ENCODE peak calls at places on chromosomes 12 and 14, in four cellular contexts. One of them, this sample, is unnamed.

GRCh38 chr14:63895510-63895909 is 42.7 kb downstream of the SYNE2 start:
- DNase-seq in K562: no peak
- DNase-seq in HCT116: no peak
- DNase-seq in HepG2: no peak
- DNase-seq in this sample: no peak

GRCh38 chr12:123754041-123754757 is 7.9 kb upstream of the DNAH10 start:
- DNase-seq in K562: no peak
- DNase-seq in HCT116: no peak
- DNase-seq in HepG2: no peak
- DNase-seq in this sample: no peak

GRCh38 chr14:59768855-59769254 is 101.7 kb downstream of the RTN1 start:
- DNase-seq in K562: no peak
- DNase-seq in HCT116: no peak
- DNase-seq in HepG2: no peak
- DNase-seq in this sample: no peak

GRCh38 chr12:26011099-26011498 is 52.6 kb downstream of the RASSF8 start:
- DNase-seq in K562: no peak
- DNase-seq in HCT116: no peak
- DNase-seq in HepG2: no peak
- DNase-seq in this sample: no peak

GRCh38 chr12:130147875-130148596 is 14.2 kb upstream of the FZD10 start:
- DNase-seq in K562: no peak
- DNase-seq in HCT116: no peak
- DNase-seq in HepG2: no peak
- DNase-seq in this sample: no peak

GRCh38 chr12:92989715-92990484 is 60.8 kb upstream of the EEA1 start:
- DNase-seq in K562: no peak
- DNase-seq in HCT116: no peak
- DNase-seq in HepG2: peak; percentile 66
- DNase-seq in this sample: no peak

GRCh38 chr14:75049731-75050201 is 1.5 kb downstream of the MLH3 start:
- DNase-seq in K562: no peak
- DNase-seq in HCT116: no peak
- DNase-seq in HepG2: no peak
- DNase-seq in this sample: no peak

GRCh38 chr14:79989990-79990389 is 221.3 kb downstream of the DIO2 start:
- DNase-seq in K562: no peak
- DNase-seq in HCT116: no peak
- DNase-seq in HepG2: no peak
- DNase-seq in this sample: no peak

GRCh38 chr14:68790656-68791077 is 2.2 kb downstream of the ZFP36L1 start:
- DNase-seq in K562: no peak
- DNase-seq in HCT116: no peak
- DNase-seq in HepG2: no peak
- DNase-seq in this sample: no peak

GRCh38 chr12:51124504-51124903 is 41.1 kb upstream of the CSRNP2 start:
- DNase-seq in K562: no peak
- DNase-seq in HCT116: no peak
- DNase-seq in HepG2: no peak
- DNase-seq in this sample: no peak

GRCh38 chr14:61621444-61621843 is 73.9 kb upstream of the HIF1A start:
- DNase-seq in K562: no peak
- DNase-seq in HCT116: no peak
- DNase-seq in HepG2: no peak
- DNase-seq in this sample: no peak

GRCh38 chr12:6547987-6548386 is 7.9 kb downstream of the IFFO1 start:
- DNase-seq in K562: no peak
- DNase-seq in HCT116: no peak
- DNase-seq in HepG2: no peak
- DNase-seq in this sample: no peak
- TF ChIP-seq RAD21 in K562: no peak
- TF ChIP-seq RAD21 in HCT116: no peak
- TF ChIP-seq RAD21 in HepG2: no peak
- TF ChIP-seq RAD21 in this sample: no peak

GRCh38 chr12:21264232-21264631 is 70.5 kb downstream of the SLCO1A2 start:
- DNase-seq in K562: no peak
- DNase-seq in HCT116: no peak
- DNase-seq in HepG2: no peak
- DNase-seq in this sample: no peak
- TF ChIP-seq ELF1 in K562: no peak
- TF ChIP-seq ELF1 in HCT116: no peak
- TF ChIP-seq ELF1 in HepG2: no peak
- TF ChIP-seq ELF1 in this sample: no peak

GRCh38 chr12:3138896-3139590 is 61.9 kb downstream of the TSPAN9 start:
- DNase-seq in K562: no peak
- DNase-seq in HCT116: no peak
- DNase-seq in HepG2: no peak
- DNase-seq in this sample: no peak
- TF ChIP-seq RAD21 in K562: no peak
- TF ChIP-seq RAD21 in HCT116: no peak
- TF ChIP-seq RAD21 in HepG2: no peak
- TF ChIP-seq RAD21 in this sample: no peak

DNA sequence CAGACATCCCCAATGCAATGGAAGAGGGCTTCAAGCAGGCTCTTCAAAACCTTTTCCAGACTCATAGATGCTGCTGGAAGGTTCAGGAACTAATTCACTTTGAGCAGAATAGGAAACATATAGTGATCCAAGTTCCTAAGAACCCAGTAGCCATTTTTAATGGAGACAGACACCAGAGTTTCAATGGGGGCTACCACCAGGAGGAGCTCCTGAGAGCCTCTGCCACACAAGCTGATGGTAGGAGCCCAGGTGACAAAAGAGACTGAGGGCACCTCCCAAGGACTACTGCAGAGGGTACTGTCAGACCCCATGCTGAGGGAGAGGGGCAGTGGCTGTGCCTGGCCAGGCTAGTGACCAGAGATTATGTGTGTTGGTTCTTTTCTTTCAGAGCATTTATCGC is 45.9 kb downstream of the IFNG start:
- DNase-seq in K562: peak; percentile 18
- DNase-seq in HCT116: peak; percentile 22
- DNase-seq in HepG2: no peak
- DNase-seq in this sample: no peak
- TF ChIP-seq ELF1 in K562: no peak
- TF ChIP-seq ELF1 in HCT116: no peak
- TF ChIP-seq ELF1 in HepG2: no peak
- TF ChIP-seq ELF1 in this sample: no peak

DNA sequence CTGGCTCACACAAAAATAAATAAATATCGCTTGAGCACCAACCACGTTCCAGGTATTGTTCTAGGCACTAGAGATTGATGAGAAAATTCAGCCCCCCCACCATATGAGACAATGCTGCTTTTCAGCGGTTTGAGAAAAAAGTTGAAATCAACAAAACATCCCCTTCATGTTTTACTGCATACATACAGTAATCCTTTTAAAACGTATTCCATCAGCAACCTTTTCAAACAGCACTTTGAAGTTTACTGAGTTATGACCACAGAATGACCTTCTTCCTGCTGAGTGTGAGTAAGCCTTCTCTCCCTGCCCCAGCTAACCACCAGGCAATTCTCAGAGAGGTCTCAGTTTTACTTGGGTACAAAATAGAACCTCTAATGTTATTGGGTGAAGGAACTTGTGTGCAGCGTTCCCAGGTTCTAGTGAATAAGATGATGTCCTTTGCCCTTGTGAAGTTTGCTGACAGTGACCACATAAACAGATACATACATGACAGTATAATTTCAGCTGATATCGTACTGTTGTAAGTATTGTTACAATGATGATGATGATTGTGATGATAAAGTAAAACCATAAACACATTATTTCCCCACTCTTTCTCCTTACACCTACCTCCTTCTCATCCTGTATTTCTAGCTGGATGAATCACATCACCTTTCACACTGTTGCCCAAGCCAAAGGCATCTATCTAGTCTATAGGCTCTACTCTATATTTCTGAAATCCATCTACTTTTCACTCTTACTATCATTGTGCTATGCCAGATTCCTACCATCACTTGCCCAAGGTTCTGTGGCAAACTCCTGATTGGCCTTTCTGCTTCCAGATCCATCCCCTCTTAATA is 124.4 kb upstream of the KRR1 start:
- DNase-seq in K562: peak; percentile 28
- DNase-seq in HCT116: peak; percentile 99
- DNase-seq in HepG2: peak; percentile 97
- DNase-seq in this sample: no peak
- TF ChIP-seq RAD21 in K562: no peak
- TF ChIP-seq RAD21 in HCT116: peak; percentile 48
- TF ChIP-seq RAD21 in HepG2: no peak
- TF ChIP-seq RAD21 in this sample: no peak

DNA sequence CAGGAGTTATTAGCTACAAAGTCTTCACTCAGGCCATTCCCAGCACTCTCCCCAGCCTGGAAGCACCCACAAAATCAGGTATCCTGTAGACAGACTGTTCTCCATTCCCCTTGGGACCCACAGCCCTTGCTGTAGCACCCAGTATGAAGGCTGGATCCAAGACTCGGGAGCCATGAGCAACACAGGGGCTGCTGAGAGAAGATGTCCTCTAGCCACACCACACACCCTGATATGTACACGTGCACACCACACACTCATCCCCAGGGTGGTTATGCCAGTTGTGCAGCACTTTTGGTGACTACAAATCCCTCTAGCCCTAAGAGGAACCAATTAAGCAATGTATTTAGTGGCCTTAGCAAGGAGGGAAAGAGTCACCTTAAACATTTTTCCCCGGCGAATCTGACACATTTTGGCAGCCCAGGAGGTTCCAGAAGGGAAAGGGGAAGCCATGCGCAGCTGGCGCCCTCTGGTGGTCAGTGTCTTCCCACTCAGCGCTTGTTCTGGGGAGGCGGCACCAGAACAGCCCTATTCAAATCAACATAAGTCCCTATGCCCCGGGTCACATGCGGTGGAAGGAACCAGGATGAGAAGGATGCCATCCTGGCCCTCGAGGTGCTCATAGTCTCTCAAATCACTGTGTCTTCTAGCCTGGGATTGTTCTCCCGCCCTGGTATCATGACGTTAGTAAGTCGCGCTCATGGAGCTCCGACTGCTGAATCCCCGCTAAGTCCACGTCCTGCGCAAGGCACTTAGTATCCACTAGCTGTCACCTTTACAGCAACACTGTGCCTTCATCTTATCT is 96.9 kb downstream of the GCH1 start:
- DNase-seq in K562: peak; percentile 71
- DNase-seq in HCT116: peak; percentile 68
- DNase-seq in HepG2: peak; percentile 62
- DNase-seq in this sample: peak; percentile 80
- TF ChIP-seq ELF1 in K562: no peak
- TF ChIP-seq ELF1 in HCT116: no peak
- TF ChIP-seq ELF1 in HepG2: no peak
- TF ChIP-seq ELF1 in this sample: no peak

DNA sequence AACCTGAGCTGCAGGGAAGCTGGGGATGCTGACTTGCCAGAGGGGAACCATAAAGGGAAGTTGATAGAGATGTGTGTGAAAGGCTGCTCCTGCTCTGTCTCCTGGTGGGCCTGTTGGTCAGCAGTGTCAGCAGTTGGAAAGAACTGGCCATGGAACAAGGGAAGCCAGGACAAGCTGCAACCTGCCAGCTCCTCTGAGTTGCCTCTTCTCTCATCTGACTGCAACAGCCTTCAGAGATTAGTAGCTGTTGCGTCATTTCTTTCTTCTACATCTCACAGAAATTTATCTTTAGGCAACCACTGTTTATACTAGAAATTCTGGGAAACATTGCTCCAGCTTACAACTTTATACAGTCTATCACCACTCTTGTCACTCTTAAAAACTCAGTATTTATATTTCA is 224.0 kb downstream of the LRFN5 start:
- DNase-seq in K562: no peak
- DNase-seq in HCT116: no peak
- DNase-seq in HepG2: no peak
- DNase-seq in this sample: no peak
- TF ChIP-seq RAD21 in K562: no peak
- TF ChIP-seq RAD21 in HCT116: no peak
- TF ChIP-seq RAD21 in HepG2: no peak
- TF ChIP-seq RAD21 in this sample: no peak

DNA sequence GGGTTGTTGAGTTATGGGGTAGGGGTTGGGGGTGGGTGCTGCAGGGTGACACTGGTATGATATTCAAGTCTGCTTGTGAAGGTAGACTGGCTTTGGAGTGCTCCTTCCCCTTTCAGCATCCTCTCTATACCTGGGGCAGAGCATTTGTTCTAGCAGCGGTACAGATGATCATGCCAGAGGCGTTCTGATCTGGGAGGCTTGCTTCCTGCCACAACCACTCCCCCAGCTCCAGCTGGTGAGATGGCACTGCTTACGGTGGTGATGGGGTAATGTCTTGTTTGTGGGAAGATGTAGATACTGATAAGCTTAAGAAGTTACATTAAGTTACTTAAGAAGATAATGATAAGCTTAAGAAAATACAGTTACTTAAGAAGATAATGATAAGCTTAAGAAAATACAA is 131.8 kb downstream of the ERC1 start:
- DNase-seq in K562: no peak
- DNase-seq in HCT116: no peak
- DNase-seq in HepG2: no peak
- DNase-seq in this sample: peak; percentile 11
- TF ChIP-seq ELF1 in K562: no peak
- TF ChIP-seq ELF1 in HCT116: no peak
- TF ChIP-seq ELF1 in HepG2: no peak
- TF ChIP-seq ELF1 in this sample: no peak